ENCODE peak calls at places on chromosomes 16 and 17, in four cellular contexts. One of them, this sample, is unnamed.

GRCh38 chr17:82439829-82440365 is 10.7 kb downstream of the CYBC1 start:
- DNase-seq in mucosa of descending colon: peak
- DNase-seq in astrocyte of the cerebellum: no peak
- DNase-seq in IMR-90: no peak
- DNase-seq in this sample: no peak

GRCh38 chr16:86768999-86769398 is 190.7 kb downstream of the FOXL1 start:
- DNase-seq in IMR-90: peak
- DNase-seq in astrocyte of the cerebellum: peak
- DNase-seq in mucosa of descending colon: no peak
- DNase-seq in this sample: no peak

GRCh38 chr17:29138184-29138955 is 41.8 kb downstream of the MYO18A start:
- DNase-seq in astrocyte of the cerebellum: no peak
- DNase-seq in IMR-90: peak
- DNase-seq in mucosa of descending colon: no peak
- DNase-seq in this sample: no peak

GRCh38 chr16:81099958-81100357 is 3.8 kb upstream of the GCSH start:
- DNase-seq in astrocyte of the cerebellum: no peak
- DNase-seq in mucosa of descending colon: no peak
- DNase-seq in IMR-90: no peak
- DNase-seq in this sample: no peak

GRCh38 chr16:62752837-62753236 is 716.6 kb upstream of the CDH8 start:
- DNase-seq in mucosa of descending colon: no peak
- DNase-seq in astrocyte of the cerebellum: no peak
- DNase-seq in IMR-90: no peak
- DNase-seq in this sample: no peak

GRCh38 chr16:67959520-67959919 is 8.9 kb downstream of the SLC12A4 start:
- DNase-seq in IMR-90: peak
- DNase-seq in mucosa of descending colon: peak
- DNase-seq in astrocyte of the cerebellum: no peak
- DNase-seq in this sample: no peak

GRCh38 chr17:3532106-3532858 is 25.3 kb downstream of the TRPV3 start:
- DNase-seq in IMR-90: no peak
- DNase-seq in mucosa of descending colon: no peak
- DNase-seq in astrocyte of the cerebellum: no peak
- DNase-seq in this sample: no peak

GRCh38 chr17:41116292-41116691 is 1.9 kb downstream of the KRTAP4-11 start:
- DNase-seq in astrocyte of the cerebellum: no peak
- DNase-seq in mucosa of descending colon: no peak
- DNase-seq in IMR-90: no peak
- DNase-seq in this sample: no peak

GRCh38 chr16:71564377-71564967 is 12.4 kb downstream of the TAT start:
- DNase-seq in astrocyte of the cerebellum: no peak
- DNase-seq in IMR-90: no peak
- DNase-seq in mucosa of descending colon: no peak
- DNase-seq in this sample: no peak

GRCh38 chr17:62064029-62064790 is 868 bp downstream of the MED13 start:
- DNase-seq in mucosa of descending colon: no peak
- DNase-seq in astrocyte of the cerebellum: no peak
- DNase-seq in IMR-90: peak
- DNase-seq in this sample: no peak

GRCh38 chr16:81238296-81239011 is at the start of gene BCO1:
- DNase-seq in astrocyte of the cerebellum: peak
- DNase-seq in mucosa of descending colon: no peak
- DNase-seq in IMR-90: peak
- DNase-seq in this sample: peak

GRCh38 chr17:41494524-41494923 is 4.8 kb upstream of the KRT36 start:
- DNase-seq in mucosa of descending colon: no peak
- DNase-seq in astrocyte of the cerebellum: no peak
- DNase-seq in IMR-90: peak
- DNase-seq in this sample: no peak

GRCh38 chr16:4203748-4204147 is 38.1 kb downstream of the SRL start:
- DNase-seq in mucosa of descending colon: no peak
- DNase-seq in astrocyte of the cerebellum: no peak
- DNase-seq in IMR-90: no peak
- DNase-seq in this sample: no peak

GRCh38 chr17:73256220-73256619 is 5.5 kb downstream of the CPSF4L start:
- DNase-seq in astrocyte of the cerebellum: no peak
- DNase-seq in mucosa of descending colon: no peak
- DNase-seq in IMR-90: no peak
- DNase-seq in this sample: no peak

GRCh38 chr17:58575511-58575910 is 61.1 kb upstream of the MTMR4 start:
- DNase-seq in astrocyte of the cerebellum: peak
- DNase-seq in IMR-90: peak
- DNase-seq in mucosa of descending colon: no peak
- DNase-seq in this sample: peak

GRCh38 chr17:10730956-10731879 is 1.4 kb upstream of the TMEM220 start:
- DNase-seq in mucosa of descending colon: peak
- DNase-seq in astrocyte of the cerebellum: no peak
- DNase-seq in IMR-90: no peak
- DNase-seq in this sample: no peak

GRCh38 chr17:80918731-80919130 is 72.9 kb upstream of the CHMP6 start:
- DNase-seq in astrocyte of the cerebellum: no peak
- DNase-seq in mucosa of descending colon: no peak
- DNase-seq in IMR-90: no peak
- DNase-seq in this sample: no peak

GRCh38 chr17:7668482-7668881 is 17.8 kb downstream of the ATP1B2 start:
- DNase-seq in IMR-90: no peak
- DNase-seq in mucosa of descending colon: no peak
- DNase-seq in astrocyte of the cerebellum: no peak
- DNase-seq in this sample: no peak

GRCh38 chr16:11392041-11392581 is 46.9 kb downstream of the RMI2 start:
- DNase-seq in mucosa of descending colon: no peak
- DNase-seq in astrocyte of the cerebellum: no peak
- DNase-seq in IMR-90: no peak
- DNase-seq in this sample: no peak

GRCh38 chr17:79977161-79977631 is 58.5 kb downstream of the TBC1D16 start:
- DNase-seq in IMR-90: no peak
- DNase-seq in mucosa of descending colon: peak
- DNase-seq in astrocyte of the cerebellum: no peak
- DNase-seq in this sample: no peak

GRCh38 chr16:88437367-88437964 is 15.6 kb upstream of the ZFPM1 start:
- DNase-seq in mucosa of descending colon: no peak
- DNase-seq in IMR-90: peak
- DNase-seq in astrocyte of the cerebellum: no peak
- DNase-seq in this sample: no peak

GRCh38 chr17:21535686-21536085 is 156.6 kb upstream of the KCNJ18 start:
- DNase-seq in astrocyte of the cerebellum: no peak
- DNase-seq in IMR-90: no peak
- DNase-seq in mucosa of descending colon: no peak
- DNase-seq in this sample: no peak

GRCh38 chr17:39699818-39700147 is at the start of gene ERBB2:
- DNase-seq in mucosa of descending colon: peak
- DNase-seq in IMR-90: peak
- DNase-seq in astrocyte of the cerebellum: peak
- DNase-seq in this sample: peak

GRCh38 chr17:33927732-33928133 is 327.4 kb upstream of the CCL2 start:
- DNase-seq in IMR-90: peak
- DNase-seq in mucosa of descending colon: no peak
- DNase-seq in astrocyte of the cerebellum: no peak
- DNase-seq in this sample: no peak

GRCh38 chr16:71923941-71924690 is 28.8 kb downstream of the IST1 start:
- DNase-seq in astrocyte of the cerebellum: peak
- DNase-seq in mucosa of descending colon: no peak
- DNase-seq in IMR-90: no peak
- DNase-seq in this sample: no peak

GRCh38 chr17:15490634-15491261 is 23.3 kb upstream of the CDRT4 start:
- DNase-seq in IMR-90: peak
- DNase-seq in mucosa of descending colon: peak
- DNase-seq in astrocyte of the cerebellum: peak
- DNase-seq in this sample: peak

GRCh38 chr17:81514735-81515529 is 2.3 kb upstream of the ACTG1 start:
- DNase-seq in astrocyte of the cerebellum: peak
- DNase-seq in IMR-90: peak
- DNase-seq in mucosa of descending colon: peak
- DNase-seq in this sample: peak

GRCh38 chr17:42061641-42062487 is 11.5 kb upstream of the C17orf113 start:
- DNase-seq in astrocyte of the cerebellum: no peak
- DNase-seq in IMR-90: no peak
- DNase-seq in mucosa of descending colon: no peak
- DNase-seq in this sample: no peak

GRCh38 chr17:41511716-41512115 is 6.3 kb upstream of the KRT13 start:
- DNase-seq in mucosa of descending colon: no peak
- DNase-seq in astrocyte of the cerebellum: no peak
- DNase-seq in IMR-90: no peak
- DNase-seq in this sample: no peak

GRCh38 chr17:35051579-35052239 is 11.8 kb downstream of the RFFL start:
- DNase-seq in IMR-90: peak
- DNase-seq in astrocyte of the cerebellum: peak
- DNase-seq in mucosa of descending colon: no peak
- DNase-seq in this sample: no peak

GRCh38 chr16:16190546-16190945 is 32.7 kb downstream of the ABCC6 start:
- DNase-seq in IMR-90: no peak
- DNase-seq in mucosa of descending colon: no peak
- DNase-seq in astrocyte of the cerebellum: no peak
- DNase-seq in this sample: no peak

GRCh38 chr17:83037084-83037950 is 42.1 kb upstream of the METRNL start:
- DNase-seq in mucosa of descending colon: no peak
- DNase-seq in astrocyte of the cerebellum: no peak
- DNase-seq in IMR-90: no peak
- DNase-seq in this sample: no peak

GRCh38 chr17:76103274-76104139 is at the start of gene EXOC7:
- DNase-seq in astrocyte of the cerebellum: peak
- DNase-seq in IMR-90: peak
- DNase-seq in mucosa of descending colon: peak
- DNase-seq in this sample: peak

GRCh38 chr16:82368041-82368440 is 198.0 kb upstream of the MPHOSPH6 start:
- DNase-seq in astrocyte of the cerebellum: no peak
- DNase-seq in IMR-90: peak
- DNase-seq in mucosa of descending colon: no peak
- DNase-seq in this sample: no peak

GRCh38 chr17:76378548-76379274 is 5.7 kb upstream of the SPHK1 start:
- DNase-seq in astrocyte of the cerebellum: no peak
- DNase-seq in IMR-90: no peak
- DNase-seq in mucosa of descending colon: no peak
- DNase-seq in this sample: no peak

GRCh38 chr16:34078697-34079096 is 619.3 kb downstream of the TP53TG3F start:
- DNase-seq in astrocyte of the cerebellum: no peak
- DNase-seq in mucosa of descending colon: no peak
- DNase-seq in IMR-90: peak
- DNase-seq in this sample: peak

GRCh38 chr16:50604065-50604418 is 55.8 kb downstream of the NKD1 start:
- DNase-seq in astrocyte of the cerebellum: no peak
- DNase-seq in IMR-90: no peak
- DNase-seq in mucosa of descending colon: peak
- DNase-seq in this sample: no peak
- H3K4me3 ChIP-seq in astrocyte of the cerebellum: no peak
- H3K4me3 ChIP-seq in IMR-90: no peak
- H3K4me3 ChIP-seq in mucosa of descending colon: no peak
- H3K4me3 ChIP-seq in this sample: no peak

DNA sequence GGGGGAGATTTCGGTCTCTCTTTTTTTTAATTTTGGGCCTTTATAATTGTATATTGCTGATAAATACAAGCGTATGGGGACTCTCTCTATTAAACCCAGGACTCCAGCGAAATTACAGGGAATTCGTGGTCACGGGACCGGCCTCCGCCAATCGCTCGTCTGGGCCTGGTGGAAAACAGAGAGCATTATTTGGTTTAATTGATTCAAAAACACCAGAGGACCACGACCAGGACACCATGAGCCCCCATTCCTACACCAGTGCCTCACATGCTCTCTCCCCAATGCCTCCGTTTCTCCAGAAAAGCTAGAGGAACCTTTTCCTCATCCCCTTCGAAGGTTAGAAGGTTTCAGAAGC is at the start of gene HOXB2:
- DNase-seq in mucosa of descending colon: no peak
- DNase-seq in IMR-90: peak
- DNase-seq in astrocyte of the cerebellum: no peak
- DNase-seq in this sample: no peak
- H3K4me3 ChIP-seq in mucosa of descending colon: peak
- H3K4me3 ChIP-seq in IMR-90: peak
- H3K4me3 ChIP-seq in astrocyte of the cerebellum: peak
- H3K4me3 ChIP-seq in this sample: peak

DNA sequence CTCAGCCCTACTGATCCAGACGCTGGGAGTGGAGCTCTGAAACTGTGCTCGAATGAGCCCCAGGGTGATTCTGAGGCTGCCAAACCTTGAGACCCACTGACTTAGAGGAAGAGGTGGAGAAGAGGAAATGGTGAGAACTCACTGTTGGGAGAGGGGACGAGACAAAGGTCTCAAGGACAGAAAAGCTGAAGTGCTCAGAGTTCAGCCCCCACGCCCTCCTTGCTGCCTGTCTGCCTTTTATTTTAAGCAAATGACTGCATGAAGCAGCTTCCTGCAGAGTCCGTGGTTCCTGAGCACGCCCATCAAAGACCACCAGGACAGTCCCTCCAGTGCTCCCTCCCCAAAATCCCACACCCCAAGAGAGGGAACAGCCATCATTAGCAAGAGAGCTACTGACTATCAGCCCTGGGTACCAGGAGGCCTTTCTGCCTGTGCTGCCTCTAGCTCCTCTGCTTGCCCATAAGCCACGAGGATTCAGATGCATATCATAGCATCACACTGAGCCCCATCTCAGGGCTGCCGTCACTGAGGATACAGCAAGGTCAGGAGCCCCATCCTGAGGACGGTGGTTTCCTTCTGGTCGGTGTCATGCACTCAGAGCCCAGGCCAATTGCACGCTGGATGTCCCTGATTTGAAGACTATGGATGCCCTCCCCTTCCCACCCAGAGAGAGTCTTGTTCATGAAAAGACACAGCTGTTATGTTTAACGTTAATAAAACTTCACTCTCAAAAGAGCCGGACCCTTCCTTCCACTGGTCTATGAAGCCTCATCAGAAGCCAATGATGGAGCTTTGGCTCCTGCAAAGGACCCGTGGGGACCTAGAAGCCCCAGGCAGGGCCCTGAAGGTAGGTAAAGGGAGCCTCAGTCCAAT is 20.1 kb downstream of the COTL1 start:
- DNase-seq in astrocyte of the cerebellum: no peak
- DNase-seq in mucosa of descending colon: no peak
- DNase-seq in IMR-90: no peak
- DNase-seq in this sample: no peak
- H3K4me3 ChIP-seq in astrocyte of the cerebellum: no peak
- H3K4me3 ChIP-seq in mucosa of descending colon: no peak
- H3K4me3 ChIP-seq in IMR-90: no peak
- H3K4me3 ChIP-seq in this sample: no peak

GRCh38 chr17:48241770-48242497 is 134.4 kb downstream of the SNX11 start:
- DNase-seq in mucosa of descending colon: no peak
- DNase-seq in IMR-90: no peak
- DNase-seq in astrocyte of the cerebellum: no peak
- DNase-seq in this sample: no peak
- H3K4me3 ChIP-seq in mucosa of descending colon: no peak
- H3K4me3 ChIP-seq in IMR-90: no peak
- H3K4me3 ChIP-seq in astrocyte of the cerebellum: no peak
- H3K4me3 ChIP-seq in this sample: no peak

This sample was measured in skeletal muscle cell.